ENCODE peak calls at places on chromosomes 6 and 20, in seven cellular contexts. W, L, O, F, H, Y and Q are unnamed samples.

GRCh38 chr6:133923938-133924593 is 29.0 kb upstream of the TBPL1 start:
- DNase-seq in Y (peak; percentile 91), W (peak; percentile 64), F (peak; percentile 20), L (no peak), H (peak; percentile 69), O (peak; percentile 62), Q (peak; percentile 19)

GRCh38 chr6:128487055-128487454 is 33.3 kb downstream of the PTPRK start:
- DNase-seq in L (no peak), W (no peak), Y (no peak), H (no peak), O (no peak), F (no peak), Q (no peak)

GRCh38 chr20:63036266-63036665 is 29.5 kb upstream of the BHLHE23 start:
- DNase-seq in O (no peak), W (no peak), L (peak; percentile 26), F (no peak), Y (no peak), H (no peak), Q (no peak)

GRCh38 chr6:16639689-16640480 is 121.4 kb downstream of the ATXN1 start:
- DNase-seq in O (no peak), Y (no peak), L (no peak), W (peak; percentile 65), F (no peak), H (no peak), Q (no peak)

GRCh38 chr6:170212051-170212756 is 78.7 kb downstream of the DLL1 start:
- DNase-seq in H (no peak), O (peak; percentile 3), Y (no peak), W (no peak), F (no peak), L (no peak), Q (no peak)

GRCh38 chr6:152099816-152100618 is 292.5 kb downstream of the ESR1 start:
- DNase-seq in L (peak; percentile 81), W (no peak), O (no peak), Y (no peak), F (no peak), H (no peak), Q (no peak)

GRCh38 chr20:45341939-45342862 is 6.0 kb downstream of the SDC4 start:
- DNase-seq in W (peak; percentile 72), O (peak; percentile 33), H (no peak), L (peak; percentile 83), Y (peak; percentile 23), F (no peak), Q (no peak)

GRCh38 chr6:36912583-36912982 is 26.8 kb downstream of the C6orf89 start:
- DNase-seq in O (peak; percentile 15), H (no peak), Y (no peak), W (peak; percentile 62), F (peak; percentile 55), L (no peak), Q (no peak)

GRCh38 chr6:169469028-169469427 is 215.4 kb upstream of the THBS2 start:
- DNase-seq in Y (no peak), F (no peak), H (no peak), W (no peak), O (no peak), L (no peak), Q (no peak)

GRCh38 chr20:40991181-40991889 is 37.3 kb upstream of the TOP1 start:
- DNase-seq in L (no peak), Y (no peak), W (no peak), H (peak; percentile 99), O (no peak), F (peak; percentile 73), Q (peak; percentile 88)

GRCh38 chr6:36590237-36590636 is 3.9 kb upstream of the SRSF3 start:
- DNase-seq in O (no peak), L (no peak), W (peak; percentile 66), H (no peak), F (no peak), Y (no peak), Q (no peak)

GRCh38 chr6:133340557-133340956 is 99.4 kb downstream of the EYA4 start:
- DNase-seq in O (no peak), Y (no peak), W (no peak), L (no peak), H (no peak), F (no peak), Q (no peak)

GRCh38 chr6:137200288-137200687 is 18.9 kb downstream of the IFNGR1 start:
- DNase-seq in F (no peak), H (no peak), W (no peak), L (no peak), Y (no peak), O (no peak), Q (no peak)

GRCh38 chr20:14583413-14583812 is 246.0 kb upstream of the FLRT3 start:
- DNase-seq in L (no peak), O (no peak), W (no peak), Y (no peak), F (no peak), H (no peak), Q (no peak)

GRCh38 chr6:169825558-169826225 is 74.3 kb downstream of the ERMARD start:
- DNase-seq in H (no peak), W (no peak), O (no peak), L (no peak), Y (no peak), F (no peak), Q (no peak)

GRCh38 chr20:45052698-45053440 is 48.1 kb downstream of the KCNS1 start:
- DNase-seq in L (no peak), F (no peak), O (no peak), H (peak; percentile 75), Y (peak; percentile 40), W (no peak), Q (peak; percentile 42)

GRCh38 chr6:5044866-5045265 is 40.3 kb upstream of the PPP1R3G start:
- DNase-seq in F (no peak), Y (no peak), L (no peak), H (no peak), W (peak; percentile 20), O (no peak), Q (no peak)

GRCh38 chr20:56828402-56828801 is 199.3 kb downstream of the TFAP2C start:
- DNase-seq in W (no peak), Y (no peak), H (no peak), L (no peak), F (no peak), O (no peak), Q (no peak)

GRCh38 chr6:84284428-84285033 is 57.1 kb upstream of the CEP162 start:
- DNase-seq in Y (no peak), O (peak; percentile 17), W (no peak), L (no peak), F (no peak), H (no peak), Q (no peak)

GRCh38 chr6:18025591-18025990 is 38.2 kb upstream of the KIF13A start:
- DNase-seq in L (no peak), W (no peak), O (no peak), H (no peak), Y (no peak), F (no peak), Q (no peak)